ENCODE peak calls at places on chromosomes 6 and 20, in six cellular contexts. T is T follicular helper cell, I is left cardiac atrium, H is stromal cell of bone marrow, Z is M059J, U is GM19239. B is an unnamed sample.

GRCh38 chr6:31579546-31580445 is 2.4 kb downstream of the LTB start:
- DNase-seq in T (no peak), I (no peak), H (no peak), Z (no peak), U (no peak), B (no peak)

GRCh38 chr20:50067461-50067860 is 45.5 kb downstream of the UBE2V1 start:
- DNase-seq in T (no peak), I (no peak), H (no peak), Z (no peak), U (no peak), B (no peak)

GRCh38 chr6:10555625-10556309 is 34.6 kb downstream of the GCNT2 start:
- DNase-seq in T (no peak), I (peak), H (peak), Z (peak), U (no peak), B (peak)

GRCh38 chr6:85923013-85923430 is 280.3 kb upstream of the SYNCRIP start:
- DNase-seq in T (no peak), I (no peak), H (peak), Z (peak), U (peak), B (peak)

GRCh38 chr6:140480852-140481251 is 1106.4 kb upstream of the CITED2 start:
- DNase-seq in T (no peak), I (no peak), H (peak), Z (peak), U (no peak), B (no peak)

GRCh38 chr6:40755749-40756452 is 168.7 kb upstream of the LRFN2 start:
- DNase-seq in T (no peak), I (no peak), H (peak), Z (peak), U (no peak), B (no peak)

GRCh38 chr6:83384751-83385150 is 46.1 kb downstream of the ME1 start:
- DNase-seq in T (no peak), I (no peak), H (no peak), Z (no peak), U (no peak), B (no peak)

GRCh38 chr6:12010635-12011275 is 1.4 kb upstream of the HIVEP1 start:
- DNase-seq in T (no peak), I (peak), H (no peak), Z (peak), U (peak), B (peak)

GRCh38 chr6:90530882-90531281 is 56.0 kb downstream of the MAP3K7 start:
- DNase-seq in T (no peak), I (no peak), H (no peak), Z (no peak), U (no peak), B (no peak)

GRCh38 chr6:15344831-15345230 is 99.0 kb downstream of the JARID2 start:
- DNase-seq in T (no peak), I (no peak), H (no peak), Z (no peak), U (no peak), B (no peak)

GRCh38 chr6:33945931-33946330 is 142.1 kb upstream of the MLN start:
- DNase-seq in T (no peak), I (no peak), H (no peak), Z (no peak), U (no peak), B (no peak)

GRCh38 chr6:36728289-36729168 is 30.9 kb downstream of the RAB44 start:
- DNase-seq in T (no peak), I (no peak), H (no peak), Z (no peak), U (no peak), B (no peak)

GRCh38 chr20:34574426-34574825 is 15.9 kb downstream of the MAP1LC3A start:
- DNase-seq in T (no peak), I (no peak), H (no peak), Z (no peak), U (no peak), B (no peak)

GRCh38 chr6:119444642-119445557 is 95.3 kb upstream of the MAN1A1 start:
- DNase-seq in T (no peak), I (no peak), H (no peak), Z (no peak), U (no peak), B (no peak)

GRCh38 chr6:41685641-41686380 is 47.5 kb downstream of the MDFI start:
- DNase-seq in T (no peak), I (no peak), H (no peak), Z (no peak), U (no peak), B (no peak)

GRCh38 chr6:166423051-166423745 is 40.5 kb upstream of the MPC1 start:
- DNase-seq in T (no peak), I (no peak), H (no peak), Z (no peak), U (no peak), B (no peak)

GRCh38 chr6:5179917-5180316 is 80.8 kb downstream of the LYRM4 start:
- DNase-seq in T (no peak), I (no peak), H (no peak), Z (peak), U (no peak), B (no peak)

GRCh38 chr6:14645221-14645620 is 527.6 kb downstream of the CD83 start:
- DNase-seq in T (no peak), I (no peak), H (no peak), Z (no peak), U (no peak), B (no peak)

GRCh38 chr6:40244684-40245083 is 310.4 kb upstream of the MOCS1 start:
- DNase-seq in T (no peak), I (no peak), H (no peak), Z (no peak), U (no peak), B (no peak)

GRCh38 chr20:45128066-45128465 is 3.8 kb upstream of the WFDC12 start:
- DNase-seq in T (no peak), I (no peak), H (no peak), Z (no peak), U (no peak), B (no peak)